ENCODE peak calls at places on chromosome 14, in six cellular contexts. L is IMR-90, M is HepG2, A is GM12878, W is K562, S is H1. C is an unnamed sample.

GRCh38 chr14:81523016-81523415 is 10.6 kb downstream of the SEL1L start:
- DNase-seq in L (no peak), M (no peak), A (no peak), W (no peak), S (no peak), C (no peak)

GRCh38 chr14:34180428-34180827 is 229.6 kb upstream of the EGLN3 start:
- DNase-seq in L (no peak), M (peak), A (no peak), W (no peak), S (no peak), C (no peak)

GRCh38 chr14:101707285-101707842 is 54.1 kb upstream of the PPP2R5C start:
- DNase-seq in L (peak), M (peak), A (peak), W (peak), S (peak), C (peak)

GRCh38 chr14:104424406-104425072 is 155.0 kb upstream of the C14orf180 start:
- DNase-seq in L (no peak), M (no peak), A (no peak), W (no peak), S (peak), C (no peak)

GRCh38 chr14:91402278-91403068 is 15.1 kb downstream of the CCDC88C start:
- DNase-seq in L (no peak), M (no peak), A (no peak), W (peak), S (no peak), C (no peak)

GRCh38 chr14:36519431-36520321 is at the start of gene NKX2-1:
- DNase-seq in L (no peak), M (no peak), A (no peak), W (no peak), S (peak), C (no peak)

GRCh38 chr14:92520102-92520651 is 6.6 kb downstream of the RIN3 start:
- DNase-seq in L (no peak), M (no peak), A (no peak), W (no peak), S (no peak), C (no peak)

GRCh38 chr14:38004610-38004879 is 203.2 kb upstream of the SSTR1 start:
- DNase-seq in L (no peak), M (no peak), A (no peak), W (no peak), S (no peak), C (no peak)

GRCh38 chr14:98847520-98848468 is 424.2 kb downstream of the BCL11B start:
- DNase-seq in L (no peak), M (peak), A (no peak), W (no peak), S (no peak), C (no peak)

GRCh38 chr14:73238941-73239340 is 1.6 kb downstream of the PAPLN start:
- DNase-seq in L (no peak), M (no peak), A (no peak), W (no peak), S (no peak), C (no peak)

GRCh38 chr14:77965919-77966435 is 166.1 kb downstream of the ADCK1 start:
- DNase-seq in L (peak), M (peak), A (peak), W (peak), S (peak), C (no peak)

GRCh38 chr14:105076805-105077648 is 11.8 kb upstream of the GPR132 start:
- DNase-seq in L (no peak), M (no peak), A (no peak), W (no peak), S (no peak), C (no peak)

GRCh38 chr14:103402700-103403099 is 17.5 kb downstream of the MARK3 start:
- DNase-seq in L (peak), M (no peak), A (no peak), W (no peak), S (no peak), C (no peak)

GRCh38 chr14:41285193-41285748 is 321.4 kb upstream of the LRFN5 start:
- DNase-seq in L (peak), M (peak), A (no peak), W (no peak), S (peak), C (no peak)

GRCh38 chr14:100528962-100529560 is 58.2 kb downstream of the BEGAIN start:
- DNase-seq in L (no peak), M (no peak), A (no peak), W (no peak), S (no peak), C (no peak)
- TF ChIP-seq CEBPB in L (no peak), M (no peak), A (no peak), W (no peak), S (no peak), C (no peak)

GRCh38 chr14:64504310-64504896 is at the start of gene ZBTB1:
- DNase-seq in L (peak), M (peak), A (no peak), W (peak), S (peak), C (peak)

GRCh38 chr14:64503184-64503433 is 529 bp downstream of the ZBTB25 start:
- DNase-seq in L (no peak), M (no peak), A (no peak), W (no peak), S (no peak), C (no peak)

GRCh38 chr14:64503434-64504309 is at the start of gene ZBTB25:
- DNase-seq in L (peak), M (peak), A (peak), W (peak), S (peak), C (peak)

GRCh38 chr14:64506751-64507150 is 2.2 kb downstream of the ZBTB1 start:
- DNase-seq in L (no peak), M (no peak), A (no peak), W (no peak), S (no peak), C (no peak)

DNA sequence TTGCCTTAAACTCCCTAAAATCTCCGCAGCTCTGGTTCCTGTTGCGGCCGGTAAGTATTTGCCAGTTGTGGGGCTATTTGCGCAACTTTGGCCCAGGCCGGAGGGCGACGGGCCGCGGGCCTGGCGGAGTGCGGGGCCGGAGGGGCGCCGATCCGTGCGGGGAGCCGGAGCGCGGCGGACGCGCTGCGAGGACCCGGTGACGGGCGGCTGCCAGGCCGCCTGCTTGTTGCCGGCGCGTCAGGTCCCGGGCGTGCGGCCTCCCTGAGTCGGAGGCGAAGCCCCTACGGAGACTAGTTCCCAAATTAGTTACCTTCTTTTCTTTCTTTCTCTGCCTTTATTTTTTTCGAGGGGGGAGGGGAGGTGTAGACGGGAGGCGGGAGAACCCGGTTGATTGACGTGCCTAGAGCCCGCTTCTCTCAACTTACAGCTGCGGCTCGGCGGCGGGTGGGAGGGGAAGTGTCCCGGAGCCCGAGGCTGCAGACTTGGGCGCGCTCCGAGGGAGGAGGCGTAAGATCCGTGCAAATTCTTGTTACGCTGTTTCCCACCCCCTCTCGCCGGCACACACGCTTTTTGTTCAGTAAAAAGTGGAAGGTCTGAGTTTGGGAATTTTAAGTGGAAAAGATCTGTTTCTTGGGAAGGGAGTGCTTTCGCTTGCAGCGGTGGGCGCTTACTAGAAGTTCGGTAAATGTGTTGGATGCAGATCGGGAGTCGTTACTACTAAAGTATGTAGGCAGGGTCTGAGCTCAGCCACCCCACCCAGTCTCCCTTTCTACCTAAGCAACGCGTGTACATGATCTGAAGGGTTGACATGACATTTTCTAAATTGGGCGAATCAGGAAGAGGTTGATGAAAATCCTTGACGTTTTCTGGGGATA is 564 bp downstream of the ZBTB1 start:
- DNase-seq in L (peak), M (peak), A (no peak), W (peak), S (peak), C (peak)
- TF ChIP-seq POLR2A in L (no peak), M (no peak), A (no peak), W (peak), S (peak), C (no peak)

DNA sequence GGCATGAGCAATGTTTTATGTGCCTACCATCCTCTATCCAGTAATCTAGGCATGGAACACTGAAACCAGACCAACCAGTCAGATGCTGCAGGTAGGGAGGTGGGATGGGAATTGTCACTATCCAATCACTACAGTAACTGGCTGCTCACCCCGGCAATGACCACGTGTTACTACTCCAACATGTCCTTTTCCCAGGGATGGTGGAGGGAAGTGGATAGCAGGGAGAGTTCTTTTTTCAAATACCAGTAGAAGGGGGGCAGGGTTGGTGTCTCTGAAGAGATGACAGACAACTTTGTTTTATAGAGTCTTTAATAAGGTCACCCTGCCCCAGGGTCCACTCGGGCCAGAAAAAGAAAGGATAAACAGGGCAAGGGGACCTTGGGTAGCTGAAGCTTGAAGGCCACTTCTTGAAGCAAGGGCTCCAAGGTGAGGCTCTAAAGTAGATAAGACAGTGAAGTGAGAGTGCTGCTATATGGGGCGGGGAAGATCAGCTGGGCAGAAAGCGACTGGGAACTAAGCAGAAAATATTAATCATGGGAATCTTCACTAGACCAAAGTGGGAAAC is 14.7 kb upstream of the CDH24 start:
- DNase-seq in L (no peak), M (no peak), A (no peak), W (no peak), S (no peak), C (no peak)
- H3K9ac ChIP-seq in L (peak), M (peak), A (no peak), W (peak), S (no peak), C (peak)

DNA sequence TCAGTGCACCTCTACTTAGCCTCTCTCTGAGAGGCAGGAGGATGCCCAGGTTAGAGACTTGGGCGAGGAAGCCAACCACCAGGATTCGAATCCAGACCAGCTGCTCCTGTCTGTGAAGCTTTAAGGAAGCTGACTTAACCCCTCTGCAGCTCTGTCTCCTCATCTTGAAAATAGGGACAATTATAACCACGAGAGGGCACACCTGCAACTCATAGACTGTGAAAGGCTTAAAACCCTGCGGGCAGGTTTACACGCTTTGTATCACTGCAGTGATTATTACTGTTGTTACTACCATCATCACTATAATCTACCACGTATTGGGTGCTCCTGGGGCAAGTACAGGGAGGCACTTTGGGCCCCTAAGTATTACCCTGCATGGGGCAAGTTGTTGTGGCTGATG is 379.8 kb downstream of the VRK1 start:
- DNase-seq in L (no peak), M (peak), A (no peak), W (no peak), S (no peak), C (peak)
- TF ChIP-seq CEBPB in L (no peak), M (no peak), A (no peak), W (no peak), S (no peak), C (no peak)

GRCh38 chr14:35299708-35300107 is 7.5 kb downstream of the PSMA6 start:
- DNase-seq in L (no peak), M (no peak), A (no peak), W (no peak), S (no peak), C (no peak)

GRCh38 chr14:35296505-35296904 is 4.3 kb downstream of the PSMA6 start:
- DNase-seq in L (no peak), M (no peak), A (no peak), W (no peak), S (no peak), C (no peak)

GRCh38 chr14:35300228-35300627 is 8.0 kb downstream of the PSMA6 start:
- DNase-seq in L (no peak), M (no peak), A (no peak), W (no peak), S (no peak), C (no peak)

GRCh38 chr14:35295845-35296161 is 3.6 kb downstream of the PSMA6 start:
- DNase-seq in L (no peak), M (no peak), A (no peak), W (no peak), S (no peak), C (no peak)

DNA sequence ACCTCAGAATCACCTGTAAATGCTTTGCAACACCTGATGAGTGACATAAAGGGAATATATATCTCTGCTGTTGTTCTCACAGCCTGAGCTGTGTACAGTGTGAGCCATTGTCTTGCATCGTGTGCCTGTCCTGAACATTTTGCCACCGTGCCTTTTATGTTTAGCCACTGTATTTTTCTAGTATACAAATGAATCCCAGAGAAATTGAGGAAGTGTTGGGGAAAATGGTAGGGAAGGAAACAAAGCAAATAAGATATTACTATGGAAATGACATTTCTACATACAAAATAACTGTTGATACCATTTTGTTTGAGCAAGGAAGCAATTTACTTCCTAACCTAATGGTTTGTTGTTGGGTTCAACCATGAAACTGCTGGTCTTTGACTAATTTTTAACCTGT is 5.5 kb downstream of the PSMA6 start:
- DNase-seq in L (no peak), M (no peak), A (no peak), W (no peak), S (no peak), C (no peak)
- TF ChIP-seq POLR2A in L (no peak), M (peak), A (no peak), W (no peak), S (no peak), C (no peak)

GRCh38 chr14:24392327-24393098 is 6.3 kb upstream of the NYNRIN start:
- DNase-seq in L (peak), M (no peak), A (no peak), W (peak), S (no peak), C (peak)
- H3K9ac ChIP-seq in L (no peak), M (no peak), A (no peak), W (no peak), S (no peak), C (peak)

GRCh38 chr14:20662968-20663731 is 21.2 kb upstream of the RNASE4 start:
- DNase-seq in L (peak), M (peak), A (peak), W (peak), S (peak), C (peak)
- TF ChIP-seq CEBPB in L (no peak), M (no peak), A (no peak), W (no peak), S (peak), C (no peak)

DNA sequence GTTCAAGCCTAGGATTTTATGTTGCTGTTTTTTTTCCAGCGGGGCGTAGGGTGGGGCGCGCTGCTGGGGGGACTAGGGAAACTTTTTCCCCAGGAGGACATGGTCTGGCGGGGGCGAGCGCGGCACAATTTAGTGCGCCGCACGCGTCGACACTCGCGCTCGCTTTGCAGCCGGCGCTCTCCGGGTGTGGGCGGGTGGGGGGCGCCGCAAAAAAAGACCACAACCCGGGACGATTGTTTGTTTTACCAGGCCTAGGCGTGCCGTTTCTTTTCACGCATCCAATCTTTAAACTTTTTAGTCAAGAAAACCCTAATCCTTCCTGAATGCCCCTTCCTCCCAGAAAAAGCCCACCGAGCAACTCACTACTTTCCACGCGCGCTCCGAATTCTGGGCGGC is 865 bp upstream of the ZFP36L1 start:
- DNase-seq in L (no peak), M (no peak), A (no peak), W (peak), S (no peak), C (no peak)
- TF ChIP-seq POLR2A in L (peak), M (no peak), A (peak), W (no peak), S (no peak), C (no peak)

DNA sequence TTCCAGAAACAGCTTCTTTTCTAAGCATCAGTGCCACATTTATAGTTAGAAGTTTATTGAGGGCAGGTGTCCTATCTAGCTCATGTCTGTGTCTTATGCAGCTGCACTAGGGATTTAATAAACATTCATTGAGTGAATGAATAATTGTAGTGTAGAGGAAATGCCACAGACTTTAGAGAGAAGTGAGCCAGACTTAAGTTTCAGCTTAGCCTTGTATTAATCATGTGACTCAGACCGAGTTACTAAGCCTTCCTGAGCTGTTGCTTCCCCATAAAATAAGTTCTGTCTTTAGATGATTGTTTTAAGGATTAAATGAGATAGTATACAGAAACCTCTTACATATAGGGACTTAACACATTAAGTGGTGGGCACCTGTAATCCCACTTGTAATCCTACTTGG is 236.1 kb upstream of the DDHD1 start:
- DNase-seq in L (peak), M (no peak), A (no peak), W (no peak), S (no peak), C (no peak)
- H3K9ac ChIP-seq in L (no peak), M (no peak), A (no peak), W (no peak), S (no peak), C (no peak)

C was measured in HCT116.